ENCODE peak calls at places on chromosomes 1 and 21, in seven cellular contexts. P is CD8-positive, alpha-beta memory T cell; D is kidney; F is SJSA1; Y is OCI-LY7; J is body of pancreas; W is neuronal stem cell. M is an unnamed sample.

GRCh38 chr1:15627343-15627988 is 10.2 kb downstream of the DDI2 start:
- DNase-seq in Y (no peak), W (no peak), P (no peak), D (no peak), J (no peak), F (no peak), M (no peak)

GRCh38 chr1:246219508-246220030 is 287.5 kb downstream of the SMYD3 start:
- DNase-seq in Y (no peak), D (peak), P (no peak), J (no peak), F (no peak), W (peak), M (no peak)

GRCh38 chr1:110538082-110538481 is 19.1 kb upstream of the KCNA10 start:
- DNase-seq in J (no peak), P (no peak), Y (no peak), F (no peak), W (no peak), D (no peak), M (no peak)

GRCh38 chr1:156504062-156504813 is 3.7 kb upstream of the MEF2D start:
- DNase-seq in W (no peak), J (no peak), Y (peak), F (no peak), P (no peak), D (peak), M (no peak)

GRCh38 chr1:172427191-172427590 is 6.7 kb downstream of the C1orf105 start:
- DNase-seq in W (no peak), J (no peak), Y (no peak), P (no peak), F (no peak), D (no peak), M (no peak)

GRCh38 chr1:85584923-85585322 is 4.4 kb downstream of the CCN1 start:
- DNase-seq in F (no peak), J (no peak), P (no peak), Y (no peak), D (no peak), W (no peak), M (no peak)

GRCh38 chr1:87981810-87982209 is 653.1 kb downstream of the LMO4 start:
- DNase-seq in D (no peak), Y (no peak), J (no peak), W (no peak), P (no peak), F (no peak), M (no peak)

GRCh38 chr1:119631433-119632102 is 16.5 kb downstream of the ZNF697 start:
- DNase-seq in J (peak), Y (no peak), F (no peak), D (peak), W (no peak), P (no peak), M (peak)

GRCh38 chr1:172117800-172118199 is 276.5 kb downstream of the DNM3 start:
- DNase-seq in P (peak), F (no peak), J (no peak), D (no peak), W (no peak), Y (no peak), M (no peak)

GRCh38 chr1:192639607-192640368 is 3.8 kb downstream of the RGS13 start:
- DNase-seq in P (no peak), W (no peak), J (no peak), Y (peak), F (no peak), D (no peak), M (no peak)

GRCh38 chr1:230807029-230807428 is 59.8 kb downstream of the CAPN9 start:
- DNase-seq in D (no peak), P (no peak), Y (no peak), W (no peak), F (peak), J (peak), M (no peak)

GRCh38 chr1:162197615-162198497 is 128.4 kb downstream of the NOS1AP start:
- DNase-seq in W (no peak), J (no peak), F (no peak), D (no peak), Y (no peak), P (no peak), M (no peak)

GRCh38 chr1:61183471-61184034 is 101.2 kb downstream of the NFIA start:
- DNase-seq in D (peak), J (peak), W (no peak), F (no peak), Y (no peak), P (no peak), M (peak)

GRCh38 chr1:115261511-115261910 is 76.5 kb downstream of the NGF start:
- DNase-seq in W (no peak), Y (no peak), P (no peak), D (no peak), J (no peak), F (no peak), M (no peak)

GRCh38 chr21:35375115-35375514 is 326.0 kb upstream of the RUNX1 start:
- DNase-seq in P (no peak), Y (no peak), J (no peak), D (no peak), W (no peak), F (no peak), M (no peak)

GRCh38 chr1:208161005-208161404 is 83.2 kb downstream of the PLXNA2 start:
- DNase-seq in W (no peak), F (no peak), D (no peak), Y (no peak), P (peak), J (no peak), M (no peak)

GRCh38 chr21:38170283-38170682 is 86.5 kb upstream of the KCNJ15 start:
- DNase-seq in D (no peak), J (no peak), P (no peak), F (peak), W (no peak), Y (no peak), M (peak)

GRCh38 chr1:63916485-63917360 is 142.9 kb downstream of the ROR1 start:
- DNase-seq in J (peak), F (no peak), P (no peak), D (no peak), W (no peak), Y (no peak), M (peak)

GRCh38 chr21:25518491-25518911 is 88.8 kb downstream of the MRPL39 start:
- DNase-seq in W (no peak), F (no peak), J (no peak), P (no peak), D (no peak), Y (no peak), M (no peak)

GRCh38 chr1:3319874-3320245 is 134.6 kb upstream of the ARHGEF16 start:
- DNase-seq in W (peak), J (peak), P (no peak), F (no peak), D (no peak), Y (peak), M (peak)

GRCh38 chr1:233025156-233025555 is 74.7 kb downstream of the NTPCR start:
- DNase-seq in F (peak), J (peak), D (no peak), P (no peak), Y (peak), W (peak), M (peak)

GRCh38 chr1:85146972-85147359 is 53.9 kb downstream of the SYDE2 start:
- DNase-seq in Y (no peak), D (no peak), F (no peak), J (no peak), P (no peak), W (no peak), M (no peak)

GRCh38 chr1:179082308-179083030 is 599 bp downstream of the TOR3A start:
- DNase-seq in F (peak), J (peak), D (no peak), P (peak), Y (peak), W (peak), M (peak)

GRCh38 chr1:64162151-64162550 is 41.3 kb upstream of the UBE2U start:
- DNase-seq in W (peak), J (no peak), F (no peak), D (no peak), Y (no peak), P (no peak), M (no peak)

GRCh38 chr1:214551436-214552173 is at the start of gene PTPN14:
- DNase-seq in W (peak), J (peak), F (peak), Y (no peak), D (peak), P (no peak), M (peak)

GRCh38 chr1:156477526-156478249 is 22.9 kb downstream of the MEF2D start:
- DNase-seq in P (no peak), W (no peak), D (no peak), J (no peak), Y (no peak), F (no peak), M (no peak)

GRCh38 chr1:246166841-246167240 is 340.2 kb downstream of the SMYD3 start:
- DNase-seq in P (no peak), F (no peak), W (no peak), D (no peak), J (no peak), Y (no peak), M (no peak)

GRCh38 chr1:164713446-164714204 is 154.6 kb downstream of the PBX1 start:
- DNase-seq in W (no peak), F (no peak), D (no peak), J (no peak), Y (no peak), P (no peak), M (no peak)

GRCh38 chr1:3465935-3466321 is 11.5 kb downstream of the ARHGEF16 start:
- DNase-seq in D (peak), P (peak), F (no peak), Y (no peak), W (no peak), J (no peak), M (no peak)

GRCh38 chr1:39167632-39168209 is 36.8 kb upstream of the MACF1 start:
- DNase-seq in D (no peak), J (no peak), W (no peak), F (no peak), P (no peak), Y (no peak), M (no peak)

GRCh38 chr1:197423006-197423405 is 155.0 kb downstream of the CRB1 start:
- DNase-seq in J (no peak), D (no peak), F (no peak), P (no peak), Y (no peak), W (no peak), M (no peak)

GRCh38 chr1:232992227-232992626 is 41.8 kb downstream of the NTPCR start:
- DNase-seq in F (no peak), W (no peak), P (no peak), J (no peak), Y (no peak), D (no peak), M (no peak)

GRCh38 chr1:169499807-169500206 is 14.1 kb upstream of the SLC19A2 start:
- DNase-seq in D (no peak), J (no peak), F (no peak), Y (no peak), W (no peak), P (no peak), M (no peak)

GRCh38 chr21:33109574-33110339 is 39.8 kb downstream of the OLIG1 start:
- DNase-seq in J (no peak), D (no peak), W (no peak), Y (no peak), F (no peak), P (no peak), M (no peak)
- H3K4me3 ChIP-seq in J (no peak), D (peak), W (peak), Y (no peak), F (no peak), P (no peak), M (peak)

GRCh38 chr1:89361681-89362080 is 2.2 kb upstream of the GBP6 start:
- DNase-seq in W (no peak), Y (no peak), F (no peak), P (no peak), D (no peak), J (no peak), M (no peak)
- H3K27ac ChIP-seq in W (no peak), Y (no peak), F (no peak), P (no peak), D (no peak), J (no peak), M (no peak)

DNA sequence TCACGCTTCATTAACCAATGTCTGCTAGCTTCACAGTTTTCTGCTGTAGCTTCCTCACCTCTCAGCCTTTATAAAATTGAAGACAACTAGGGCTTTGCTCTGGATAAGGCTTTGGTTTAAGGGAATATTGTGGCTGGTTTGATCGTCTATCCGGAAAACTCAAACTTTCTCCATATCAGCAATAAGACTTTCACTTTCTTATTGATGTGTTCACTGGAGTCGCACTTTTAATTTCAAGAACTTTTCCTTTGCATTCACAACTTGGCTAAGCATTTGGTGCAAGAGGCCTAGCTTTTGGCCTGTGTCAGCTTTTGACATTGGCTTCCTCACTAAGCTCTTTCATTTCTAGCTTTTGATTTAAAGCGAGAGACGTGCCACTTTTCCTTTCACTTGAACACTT is 12.9 kb downstream of the COA6 start:
- DNase-seq in P (no peak), J (no peak), D (no peak), Y (no peak), F (no peak), W (no peak), M (no peak)
- H3K4me3 ChIP-seq in P (no peak), J (no peak), D (no peak), Y (no peak), F (no peak), W (no peak), M (no peak)

GRCh38 chr1:159898527-159898926 is 1.4 kb downstream of the CFAP45 start:
- DNase-seq in Y (no peak), F (no peak), J (no peak), P (no peak), D (no peak), W (no peak), M (no peak)

GRCh38 chr1:159896086-159896930 is 3.7 kb downstream of the CFAP45 start:
- DNase-seq in D (no peak), J (no peak), F (no peak), Y (no peak), P (no peak), W (no peak), M (no peak)

GRCh38 chr1:159900086-159900680 is at the start of gene CFAP45:
- DNase-seq in W (peak), D (peak), Y (no peak), P (no peak), J (peak), F (no peak), M (peak)

GRCh38 chr1:159897962-159898361 is 2.0 kb downstream of the CFAP45 start:
- DNase-seq in J (no peak), F (no peak), P (no peak), Y (no peak), D (no peak), W (no peak), M (no peak)

GRCh38 chr1:159900755-159901335 is 880 bp upstream of the CFAP45 start:
- DNase-seq in W (no peak), J (no peak), P (no peak), F (no peak), D (no peak), Y (no peak), M (no peak)
- H3K27ac ChIP-seq in W (no peak), J (peak), P (no peak), F (no peak), D (no peak), Y (no peak), M (peak)

GRCh38 chr1:32742132-32742947 is 39.8 kb upstream of the SYNC start:
- DNase-seq in Y (no peak), F (no peak), J (peak), W (no peak), D (peak), P (no peak), M (peak)
- H3K4me3 ChIP-seq in Y (no peak), F (peak), J (peak), W (peak), D (peak), P (no peak), M (peak)

GRCh38 chr1:11751087-11751486 is 10.9 kb upstream of the C1orf167 start:
- DNase-seq in W (no peak), J (no peak), P (no peak), F (no peak), D (no peak), Y (no peak), M (no peak)
- H3K27ac ChIP-seq in W (no peak), J (no peak), P (no peak), F (no peak), D (no peak), Y (no peak), M (no peak)

GRCh38 chr1:86915737-86916235 is 1.4 kb downstream of the HS2ST1 start:
- DNase-seq in J (no peak), P (no peak), W (no peak), Y (peak), D (no peak), F (no peak), M (no peak)

GRCh38 chr1:86914998-86915736 is 732 bp downstream of the HS2ST1 start:
- DNase-seq in P (peak), D (peak), Y (peak), J (peak), W (peak), F (peak), M (peak)

GRCh38 chr1:86913896-86914634 is at the start of gene SELENOF:
- DNase-seq in Y (peak), P (peak), W (peak), J (peak), D (peak), F (peak), M (peak)

GRCh38 chr1:86914635-86914997 is at the start of gene HS2ST1:
- DNase-seq in J (no peak), P (no peak), W (no peak), F (no peak), Y (no peak), D (no peak), M (no peak)

DNA sequence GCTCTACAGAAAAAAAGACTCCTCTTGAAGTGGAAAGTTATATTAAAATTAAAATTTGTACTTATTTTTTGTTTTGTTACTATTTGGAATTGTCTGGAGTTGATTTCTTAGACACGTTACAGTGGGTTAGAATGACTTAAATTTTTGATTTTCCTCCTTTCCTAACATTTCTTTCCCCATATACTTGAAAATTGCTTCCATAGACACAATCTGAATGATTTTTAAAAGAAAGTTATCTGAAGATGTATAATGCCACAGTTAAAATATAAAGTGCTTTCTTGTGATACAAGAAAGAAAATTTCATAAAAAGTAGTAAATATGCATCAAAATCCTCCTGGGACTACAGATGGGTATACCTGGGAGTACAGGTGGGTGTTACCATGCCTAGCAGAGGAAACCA is 2.3 kb downstream of the HS2ST1 start:
- DNase-seq in Y (peak), P (no peak), F (no peak), J (no peak), W (no peak), D (no peak), M (no peak)
- H3K4me3 ChIP-seq in Y (peak), P (no peak), F (no peak), J (no peak), W (no peak), D (no peak), M (no peak)

GRCh38 chr1:12356004-12356890 is 126.4 kb downstream of the VPS13D start:
- DNase-seq in Y (no peak), F (no peak), D (no peak), P (no peak), W (no peak), J (no peak), M (no peak)
- H3K27ac ChIP-seq in Y (no peak), F (no peak), D (no peak), P (no peak), W (no peak), J (peak), M (peak)

GRCh38 chr1:44047131-44047530 is 15.9 kb upstream of the SLC6A9 start:
- DNase-seq in Y (no peak), F (no peak), W (no peak), P (no peak), D (no peak), J (no peak), M (no peak)
- H3K4me3 ChIP-seq in Y (no peak), F (no peak), W (no peak), P (no peak), D (no peak), J (no peak), M (no peak)

GRCh38 chr1:91687452-91687851 is 186.8 kb downstream of the CDC7 start:
- DNase-seq in D (no peak), P (no peak), F (no peak), J (no peak), Y (no peak), W (no peak), M (no peak)

GRCh38 chr1:91683598-91683951 is 182.9 kb downstream of the CDC7 start:
- DNase-seq in J (no peak), W (no peak), Y (no peak), F (no peak), D (no peak), P (no peak), M (no peak)

GRCh38 chr1:91685994-91686393 is 185.3 kb downstream of the CDC7 start:
- DNase-seq in J (no peak), F (no peak), D (no peak), P (no peak), W (no peak), Y (no peak), M (no peak)

GRCh38 chr1:91682882-91683597 is 182.4 kb downstream of the CDC7 start:
- DNase-seq in Y (no peak), J (no peak), P (no peak), F (no peak), W (no peak), D (no peak), M (no peak)

GRCh38 chr1:91684599-91685196 is 184.0 kb downstream of the CDC7 start:
- DNase-seq in D (no peak), Y (peak), P (no peak), F (no peak), J (no peak), W (no peak), M (no peak)
- H3K27ac ChIP-seq in D (no peak), Y (no peak), P (no peak), F (no peak), J (no peak), W (no peak), M (peak)

M was measured in stomach.